ENCODE peak calls at places on chromosome 11, in seven cellular contexts. S is activated CD8-positive, alpha-beta memory T cell treated with anti-CD3 and anti-CD28 coated beads for 48 hours; H is fibroblast of mammary gland; L is ELR; Q is activated CD4-positive, alpha-beta T cell treated with anti-CD3 and anti-CD28 coated beads, Interleukin-2, amount 50 U/mL, for 48 hours; Z is T1000; V is thoracic aorta. C is an unnamed sample.

GRCh38 chr11:119904636-119905035 is 175.6 kb upstream of the NECTIN1 start:
- DNase-seq in S (no peak), H (no peak), L (no peak), Q (no peak), Z (no peak), V (no peak), C (no peak)

GRCh38 chr11:28699701-28700100 is 591.5 kb downstream of the METTL15 start:
- DNase-seq in S (no peak), H (no peak), L (no peak), Q (no peak), Z (no peak), V (no peak), C (no peak)

GRCh38 chr11:113581713-113582112 is 106.5 kb upstream of the DRD2 start:
- DNase-seq in S (no peak), H (no peak), L (no peak), Q (no peak), Z (no peak), V (no peak), C (no peak)

GRCh38 chr11:33867996-33868645 is 23.8 kb downstream of the LMO2 start:
- DNase-seq in S (no peak), H (no peak), L (no peak), Q (no peak), Z (no peak), V (no peak), C (no peak)

GRCh38 chr11:87722756-87723599 is 452.3 kb downstream of the RAB38 start:
- DNase-seq in S (no peak), H (peak; percentile 23), L (peak; percentile 34), Q (peak; percentile 4), Z (no peak), V (no peak), C (no peak)

GRCh38 chr11:61477734-61478148 is 30.8 kb upstream of the LRRC10B start:
- DNase-seq in S (peak; percentile 40), H (peak; percentile 23), L (peak; percentile 46), Q (peak; percentile 58), Z (no peak), V (no peak), C (peak; percentile 30)

GRCh38 chr11:11415786-11416390 is 62.8 kb upstream of the CSNK2A3 start:
- DNase-seq in S (no peak), H (no peak), L (peak; percentile 6), Q (no peak), Z (peak; percentile 29), V (no peak), C (no peak)

GRCh38 chr11:131686836-131687235 is 316.4 kb downstream of the NTM start:
- DNase-seq in S (no peak), H (no peak), L (no peak), Q (no peak), Z (no peak), V (no peak), C (no peak)

GRCh38 chr11:46315033-46315738 is 32.1 kb upstream of the DGKZ start:
- DNase-seq in S (peak; percentile 74), H (peak; percentile 83), L (peak; percentile 89), Q (peak; percentile 86), Z (peak; percentile 69), V (peak; percentile 29), C (peak; percentile 55)

GRCh38 chr11:43327987-43328386 is 16.2 kb downstream of the API5 start:
- DNase-seq in S (no peak), H (peak; percentile 97), L (peak; percentile 95), Q (no peak), Z (peak; percentile 28), V (no peak), C (no peak)

GRCh38 chr11:107659310-107659709 is 52.5 kb downstream of the SLN start:
- DNase-seq in S (no peak), H (no peak), L (no peak), Q (no peak), Z (no peak), V (no peak), C (no peak)

GRCh38 chr11:298406-299065 is 790 bp downstream of the IFITM5 start:
- DNase-seq in S (no peak), H (no peak), L (no peak), Q (no peak), Z (no peak), V (no peak), C (no peak)

GRCh38 chr11:116692318-116693106 is 80.3 kb downstream of the BUD13 start:
- DNase-seq in S (no peak), H (no peak), L (no peak), Q (no peak), Z (no peak), V (no peak), C (no peak)

GRCh38 chr11:6663794-6664478 is 8.3 kb upstream of the DCHS1 start:
- DNase-seq in S (no peak), H (no peak), L (no peak), Q (no peak), Z (no peak), V (no peak), C (no peak)

GRCh38 chr11:2094354-2095197 is 44.6 kb downstream of the IGF2 start:
- DNase-seq in S (no peak), H (no peak), L (no peak), Q (no peak), Z (no peak), V (no peak), C (no peak)

GRCh38 chr11:22634897-22635629 is 9.4 kb upstream of the FANCF start:
- DNase-seq in S (no peak), H (peak; percentile 61), L (no peak), Q (no peak), Z (no peak), V (no peak), C (no peak)

GRCh38 chr11:76602431-76602861 is 68.1 kb downstream of the LRRC32 start:
- DNase-seq in S (no peak), H (peak; percentile 84), L (no peak), Q (no peak), Z (no peak), V (no peak), C (no peak)

GRCh38 chr11:117631336-117632090 is 165.5 kb downstream of the DSCAML1 start:
- DNase-seq in S (no peak), H (no peak), L (peak; percentile 3), Q (no peak), Z (no peak), V (no peak), C (no peak)

GRCh38 chr11:72245232-72245816 is 1.3 kb upstream of the PHOX2A start:
- DNase-seq in S (no peak), H (no peak), L (no peak), Q (no peak), Z (no peak), V (no peak), C (no peak)

GRCh38 chr11:4539603-4540219 is 5.3 kb upstream of the OR52M1 start:
- DNase-seq in S (no peak), H (peak; percentile 29), L (peak; percentile 40), Q (peak; percentile 43), Z (no peak), V (peak; percentile 6), C (peak; percentile 20)

GRCh38 chr11:13332124-13332523 is 54.5 kb downstream of the BMAL1 start:
- DNase-seq in S (no peak), H (no peak), L (no peak), Q (no peak), Z (no peak), V (no peak), C (no peak)

GRCh38 chr11:69288883-69289242 is 5.1 kb upstream of the MYEOV start:
- DNase-seq in S (no peak), H (no peak), L (no peak), Q (no peak), Z (no peak), V (no peak), C (no peak)

GRCh38 chr11:1572200-1573076 is at the start of gene DUSP8:
- DNase-seq in S (peak; percentile 82), H (peak; percentile 61), L (peak; percentile 88), Q (peak; percentile 90), Z (peak; percentile 78), V (peak; percentile 76), C (peak; percentile 93)

GRCh38 chr11:124644426-124645280 is 22.0 kb downstream of the TBRG1 start:
- DNase-seq in S (no peak), H (peak; percentile 74), L (peak; percentile 81), Q (peak; percentile 14), Z (peak; percentile 36), V (no peak), C (peak; percentile 6)

C was measured in activated T-helper 9 cell treated with anti-CD3 and anti-CD28 coated beads, Interleukin-2, amount 50 U/mL, for 16 hours.